ENCODE peak calls at places on chromosomes 6 and 20, in six cellular contexts. H, K, N, L, W and I are unnamed samples.
A peak's percentile ranks its signal among the peaks of the same experiment; 100 is the strongest.

GRCh38 chr6:157099912-157100593 is 223.3 kb downstream of the TMEM242 start:
- DNase-seq in L (no peak), W (peak; percentile 23), K (no peak), H (no peak), N (no peak), I (no peak)

GRCh38 chr6:114140416-114140815 is 169.5 kb upstream of the HDAC2 start:
- DNase-seq in N (no peak), L (no peak), W (no peak), H (no peak), K (no peak), I (no peak)

GRCh38 chr20:44496976-44497375 is 21.3 kb downstream of the TTPAL start:
- DNase-seq in N (no peak), L (no peak), W (no peak), K (no peak), H (no peak), I (no peak)

GRCh38 chr6:3266170-3266569 is 7.4 kb downstream of the PSMG4 start:
- DNase-seq in H (no peak), K (no peak), L (no peak), W (no peak), N (no peak), I (no peak)

GRCh38 chr6:112311950-112312547 is 35.1 kb upstream of the RFPL4B start:
- DNase-seq in N (no peak), L (no peak), H (peak; percentile 41), K (peak; percentile 41), W (no peak), I (peak; percentile 46)

GRCh38 chr20:14495066-14495465 is 157.7 kb upstream of the FLRT3 start:
- DNase-seq in L (no peak), W (no peak), K (no peak), N (no peak), H (no peak), I (no peak)

GRCh38 chr6:128672023-128672422 is 151.6 kb upstream of the PTPRK start:
- DNase-seq in L (no peak), H (no peak), K (no peak), N (no peak), W (no peak), I (no peak)

GRCh38 chr6:10441655-10442009 is 26.8 kb upstream of the TFAP2A start:
- DNase-seq in N (no peak), K (no peak), W (no peak), L (no peak), H (no peak), I (no peak)

GRCh38 chr6:137808836-137809315 is 58.2 kb upstream of the TNFAIP3 start:
- DNase-seq in L (no peak), K (peak; percentile 76), H (no peak), N (no peak), W (no peak), I (no peak)

GRCh38 chr6:85669735-85670194 is 27.1 kb upstream of the SYNCRIP start:
- DNase-seq in N (no peak), K (no peak), H (no peak), L (no peak), W (no peak), I (no peak)

GRCh38 chr20:24236204-24236603 is 233.2 kb upstream of the SYNDIG1 start:
- DNase-seq in N (no peak), K (no peak), W (no peak), H (no peak), L (no peak), I (no peak)

GRCh38 chr20:48463096-48463710 is 364.6 kb downstream of the PREX1 start:
- DNase-seq in H (no peak), N (no peak), K (no peak), W (no peak), L (no peak), I (no peak)